ENCODE peak calls at places on chromosomes 13 and 19, in seven cellular contexts. C is IMR-90, X is A549, R is HepG2, U is HCT116, O is K562, S is SK-N-SH. N is an unnamed sample.

GRCh38 chr19:53432088-53432661 is 391 bp downstream of the ZNF761 start:
- DNase-seq in U (no peak), X (peak), S (peak), O (peak), C (peak), R (no peak), N (peak)

GRCh38 chr19:17908244-17908643 is 24.6 kb upstream of the CCDC124 start:
- DNase-seq in O (no peak), U (no peak), S (no peak), C (no peak), R (no peak), X (no peak), N (no peak)

GRCh38 chr19:55370305-55370988 is at the start of gene IL11:
- DNase-seq in X (peak), S (no peak), R (no peak), U (no peak), C (peak), O (no peak), N (no peak)

GRCh38 chr13:73129023-73129422 is 70.2 kb downstream of the KLF5 start:
- DNase-seq in C (peak), U (no peak), R (no peak), O (no peak), X (no peak), S (no peak), N (no peak)

GRCh38 chr19:29326351-29326750 is 113.4 kb upstream of the UQCRFS1 start:
- DNase-seq in C (no peak), X (no peak), S (no peak), O (no peak), R (no peak), U (no peak), N (no peak)

GRCh38 chr19:29966594-29967249 is 24.7 kb downstream of the URI1 start:
- DNase-seq in O (no peak), R (peak), C (peak), U (no peak), X (peak), S (no peak), N (no peak)

GRCh38 chr19:17680235-17680722 is 7.9 kb downstream of the UNC13A start:
- DNase-seq in R (no peak), S (no peak), O (peak), U (peak), C (peak), X (peak), N (no peak)

GRCh38 chr19:3224346-3225325 is at the start of gene CELF5:
- DNase-seq in S (peak), C (no peak), U (no peak), O (peak), R (no peak), X (no peak), N (no peak)

GRCh38 chr19:14073925-14074838 is 1.6 kb downstream of the MISP3 start:
- DNase-seq in S (peak), R (no peak), C (peak), X (no peak), U (no peak), O (peak), N (peak)

GRCh38 chr13:98228661-98229349 is 51.7 kb upstream of the RNF113B start:
- DNase-seq in R (no peak), C (peak), S (no peak), X (no peak), O (no peak), U (no peak), N (no peak)

DNA sequence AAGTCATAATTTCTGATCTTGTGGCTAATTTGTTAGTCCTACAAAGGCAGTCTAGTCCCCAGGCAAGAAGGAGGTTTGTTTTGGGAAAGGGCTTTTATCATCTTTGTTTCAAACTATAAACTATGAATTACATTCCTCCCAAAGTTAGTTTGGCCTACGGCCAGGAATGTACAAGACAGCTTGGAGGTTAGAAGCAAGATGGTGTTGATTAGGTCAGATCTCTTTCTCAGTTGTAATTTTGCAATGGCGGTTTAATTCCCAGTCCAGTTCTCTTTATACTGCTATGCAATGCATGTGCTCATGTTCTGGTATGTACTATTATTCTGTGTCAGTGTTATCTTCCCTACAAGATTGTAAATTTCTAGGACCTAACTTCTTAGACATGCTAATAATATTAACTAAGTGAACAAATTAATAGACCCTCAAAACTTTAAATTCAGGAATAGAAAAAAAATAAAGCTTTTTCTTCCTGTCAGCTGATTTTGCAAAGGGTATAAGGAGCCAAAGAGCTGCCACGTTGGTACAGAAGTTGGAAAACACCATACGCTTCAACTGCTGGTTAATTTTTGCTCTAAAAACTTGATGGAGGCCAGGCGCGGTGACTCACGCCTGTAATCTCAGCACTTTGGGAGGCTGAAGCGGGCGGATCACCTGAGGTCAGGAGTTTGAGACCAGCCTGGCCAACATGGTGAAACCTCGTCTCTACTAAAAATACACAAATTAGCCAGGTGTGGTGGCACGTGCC is 1.3 kb upstream of the DNAJC15 start:
- DNase-seq in X (no peak), O (no peak), S (no peak), R (no peak), C (peak), U (no peak), N (no peak)
- TF ChIP-seq RAD21 in X (no peak), O (no peak), S (no peak), R (no peak), C (no peak), U (no peak), N (no peak)

GRCh38 chr19:16370671-16371391 is 46.2 kb downstream of the KLF2 start:
- DNase-seq in S (no peak), C (no peak), R (no peak), U (no peak), X (no peak), O (no peak), N (no peak)
- TF ChIP-seq RAD21 in S (no peak), C (no peak), R (no peak), U (no peak), X (no peak), O (no peak), N (no peak)

DNA sequence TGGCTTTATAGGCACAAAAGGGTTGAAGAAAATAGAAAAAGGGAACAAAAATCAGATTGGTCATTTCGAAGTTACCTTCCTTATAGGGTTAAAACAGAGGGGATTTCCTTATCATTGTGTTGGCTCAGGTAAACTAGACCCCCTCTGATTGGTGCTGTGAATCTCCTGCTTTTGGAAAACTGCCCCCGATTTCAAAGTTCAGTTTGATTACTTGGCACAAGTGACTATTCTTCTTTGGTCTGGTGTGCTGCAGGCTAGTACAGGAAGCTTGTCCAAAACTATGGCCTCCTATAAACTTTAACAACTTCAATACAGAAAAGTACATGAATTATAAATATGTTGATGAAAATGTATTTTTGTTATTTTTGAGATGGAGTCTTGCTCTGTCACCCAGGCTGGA is 13.9 kb upstream of the TPTE2 start:
- DNase-seq in R (no peak), S (no peak), U (no peak), C (no peak), O (no peak), X (no peak), N (no peak)
- TF ChIP-seq RAD21 in R (no peak), S (no peak), U (no peak), C (no peak), O (no peak), X (no peak), N (no peak)

DNA sequence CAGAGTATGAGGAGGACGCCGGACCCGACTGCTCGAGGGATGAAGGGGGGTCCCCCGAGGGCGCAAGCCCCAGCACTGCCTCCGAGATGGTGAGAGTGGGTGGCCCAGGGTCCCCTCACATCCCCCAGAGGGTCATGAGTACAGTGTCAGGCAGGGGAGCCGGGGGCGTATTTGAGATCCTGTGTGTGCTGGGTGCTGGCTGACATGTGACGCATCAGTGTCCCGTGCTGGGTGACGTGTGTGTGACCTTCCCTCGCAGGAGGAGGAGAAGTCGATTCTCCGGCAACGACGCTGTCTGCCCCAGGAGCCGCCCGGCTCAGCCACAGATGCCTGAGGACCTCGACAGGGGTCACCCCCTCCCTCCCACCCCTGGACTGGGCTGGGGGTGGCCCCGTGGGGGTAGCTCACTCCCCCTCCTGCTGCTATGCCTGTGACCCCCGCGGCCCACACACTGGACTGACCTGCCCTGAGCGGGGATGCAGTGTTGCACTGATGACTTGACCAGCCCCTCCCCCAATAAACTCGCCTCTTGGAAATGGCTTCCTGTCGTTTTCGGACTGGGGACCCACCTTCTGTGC is 25.8 kb downstream of the PNPLA6 start:
- DNase-seq in X (no peak), O (no peak), R (no peak), U (no peak), C (no peak), S (no peak), N (no peak)
- TF ChIP-seq RAD21 in X (no peak), O (no peak), R (no peak), U (no peak), C (no peak), S (no peak), N (no peak)

DNA sequence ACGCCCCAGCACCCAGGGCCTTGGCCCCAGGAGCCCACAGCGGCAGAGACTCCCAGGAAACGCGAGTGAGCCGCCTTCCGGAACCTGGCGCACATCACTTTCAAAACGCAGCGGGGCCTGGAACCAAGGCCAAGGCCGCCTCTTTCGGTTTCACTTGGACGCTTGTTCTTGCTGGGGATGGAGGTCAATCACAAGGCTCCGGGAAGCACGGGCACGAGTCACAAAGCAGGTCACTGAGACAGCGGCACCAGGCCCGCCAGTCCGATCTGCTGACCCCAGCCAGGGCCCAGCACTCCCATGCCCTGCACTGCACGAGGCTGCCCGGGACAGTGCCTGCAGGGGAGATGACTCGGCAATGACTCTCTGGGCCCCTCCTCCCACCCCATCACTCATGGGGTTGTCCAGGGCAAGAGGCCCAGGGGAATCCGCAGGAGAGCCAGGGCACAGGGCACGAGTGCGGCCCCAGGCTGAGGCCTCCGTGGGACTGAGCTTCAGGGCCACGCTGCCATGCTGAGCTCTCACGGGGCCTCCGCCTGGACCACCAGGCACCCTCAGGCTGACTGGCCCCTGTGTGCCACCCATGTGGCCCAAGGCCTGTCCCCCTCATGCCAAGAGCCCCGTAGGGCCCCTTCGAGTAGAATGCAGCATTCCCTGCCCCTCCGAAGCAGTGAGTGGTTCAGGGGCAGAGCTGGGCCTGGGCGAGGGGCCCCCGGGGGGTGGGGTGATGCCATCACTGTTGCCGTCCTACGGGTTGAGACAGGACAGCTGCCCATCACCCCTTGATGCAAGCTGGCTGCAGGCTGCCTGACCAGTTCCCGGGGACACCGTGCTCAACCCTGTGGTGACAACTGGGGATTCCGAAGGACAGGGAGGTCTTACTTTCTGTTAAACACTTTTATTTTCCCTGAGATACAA is 4.9 kb downstream of the SBNO2 start:
- DNase-seq in X (peak), R (peak), U (no peak), S (no peak), C (peak), O (no peak), N (no peak)
- TF ChIP-seq RAD21 in X (no peak), R (no peak), U (no peak), S (no peak), C (no peak), O (no peak), N (no peak)

GRCh38 chr13:57704031-57704430 is 72.5 kb downstream of the PCDH17 start:
- DNase-seq in X (no peak), U (no peak), S (no peak), R (no peak), C (no peak), O (no peak), N (no peak)
- TF ChIP-seq RAD21 in X (no peak), U (no peak), S (no peak), R (no peak), C (no peak), O (no peak), N (no peak)